ENCODE peak calls at places on chromosomes 2 and 18, in six cellular contexts. R, A, B, F, Q and Z are unnamed samples.

GRCh38 chr2:66845307-66845706 is 410.4 kb downstream of the MEIS1 start:
- DNase-seq in R (peak), A (no peak), B (no peak), F (no peak), Q (peak), Z (no peak)

GRCh38 chr18:76903386-76903785 is 81.0 kb downstream of the ZNF236 start:
- DNase-seq in R (no peak), A (no peak), B (no peak), F (no peak), Q (peak), Z (no peak)

GRCh38 chr2:217868911-217869334 is 133.9 kb downstream of the TNS1 start:
- DNase-seq in R (no peak), A (no peak), B (no peak), F (no peak), Q (peak), Z (no peak)

GRCh38 chr2:209763106-209763505 is 8.5 kb upstream of the UNC80 start:
- DNase-seq in R (peak), A (no peak), B (no peak), F (no peak), Q (no peak), Z (no peak)

GRCh38 chr2:104504331-104505073 is 349.4 kb upstream of the POU3F3 start:
- DNase-seq in R (no peak), A (no peak), B (no peak), F (no peak), Q (no peak), Z (no peak)

GRCh38 chr2:209998596-209998995 is 3.8 kb upstream of the RPE start:
- DNase-seq in R (no peak), A (no peak), B (no peak), F (no peak), Q (no peak), Z (no peak)

GRCh38 chr2:233387667-233388528 is 33.6 kb downstream of the DGKD start:
- DNase-seq in R (no peak), A (peak), B (peak), F (no peak), Q (peak), Z (peak)

GRCh38 chr18:48814490-48815181 is 136.1 kb downstream of the SMAD7 start:
- DNase-seq in R (no peak), A (peak), B (peak), F (no peak), Q (no peak), Z (no peak)

GRCh38 chr2:157246212-157247067 is 11.1 kb upstream of the GALNT5 start:
- DNase-seq in R (peak), A (no peak), B (no peak), F (no peak), Q (peak), Z (peak)

GRCh38 chr2:204026294-204026693 is 89.7 kb downstream of the ICOS start:
- DNase-seq in R (no peak), A (no peak), B (no peak), F (no peak), Q (no peak), Z (no peak)

GRCh38 chr2:102803041-102803896 is 41.4 kb downstream of the TMEM182 start:
- DNase-seq in R (peak), A (no peak), B (no peak), F (no peak), Q (no peak), Z (no peak)
- TF ChIP-seq CTCF in R (no peak), A (no peak), B (no peak), F (no peak), Q (no peak), Z (no peak)

GRCh38 chr2:60516826-60517225 is 36.6 kb downstream of the BCL11A start:
- DNase-seq in R (no peak), A (no peak), B (no peak), F (no peak), Q (no peak), Z (no peak)
- TF ChIP-seq CTCF in R (no peak), A (no peak), B (no peak), F (no peak), Q (no peak), Z (no peak)

GRCh38 chr2:81894451-81894990 is 1590.0 kb upstream of the LRRTM1 start:
- DNase-seq in R (peak), A (no peak), B (no peak), F (no peak), Q (peak), Z (no peak)
- TF ChIP-seq CTCF in R (no peak), A (no peak), B (no peak), F (no peak), Q (no peak), Z (no peak)

GRCh38 chr2:129180124-129180716 is 799.2 kb upstream of the RAB6C start:
- DNase-seq in R (no peak), A (no peak), B (no peak), F (no peak), Q (no peak), Z (no peak)
- TF ChIP-seq CTCF in R (no peak), A (no peak), B (no peak), F (no peak), Q (no peak), Z (no peak)